ENCODE peak calls at places on chromosome 14, in four cellular contexts. A, E, Z and D are unnamed samples.
A peak's percentile ranks its signal among the peaks of the same experiment; 100 is the strongest.

GRCh38 chr14:89053303-89053702 is 228.9 kb downstream of the TTC8 start:
- DNase-seq in A (no peak), E (no peak), Z (no peak), D (no peak)

GRCh38 chr14:80110721-80111120 is 100.6 kb downstream of the DIO2 start:
- DNase-seq in A (no peak), E (no peak), Z (no peak), D (no peak)

GRCh38 chr14:22837059-22837749 is 819 bp downstream of the MMP14 start:
- DNase-seq in A (no peak), E (no peak), Z (peak; percentile 59), D (peak; percentile 84)

GRCh38 chr14:56650075-56650474 is 70.5 kb downstream of the TMEM260 start:
- DNase-seq in A (no peak), E (no peak), Z (no peak), D (no peak)

GRCh38 chr14:94768141-94768520 is 1.8 kb downstream of the GSC start:
- DNase-seq in A (no peak), E (no peak), Z (no peak), D (no peak)

GRCh38 chr14:30295980-30296379 is 263.0 kb upstream of the G2E3 start:
- DNase-seq in A (no peak), E (no peak), Z (no peak), D (no peak)

GRCh38 chr14:31990183-31990862 is 86.8 kb upstream of the ARHGAP5 start:
- DNase-seq in A (no peak), E (no peak), Z (no peak), D (no peak)

GRCh38 chr14:104936361-104937155 is 11.9 kb downstream of the PLD4 start:
- DNase-seq in A (no peak), E (no peak), Z (no peak), D (no peak)

GRCh38 chr14:77123381-77124344 is 17.9 kb downstream of the ZDHHC22 start:
- DNase-seq in A (no peak), E (no peak), Z (no peak), D (peak; percentile 93)

GRCh38 chr14:79802096-79802495 is 409.2 kb downstream of the DIO2 start:
- DNase-seq in A (no peak), E (no peak), Z (no peak), D (no peak)

GRCh38 chr14:105374389-105374788 is 23.9 kb upstream of the TEX22 start:
- DNase-seq in A (no peak), E (no peak), Z (no peak), D (no peak)

GRCh38 chr14:55832122-55832911 is 252.3 kb downstream of the KTN1 start:
- DNase-seq in A (no peak), E (no peak), Z (peak; percentile 2), D (no peak)

GRCh38 chr14:93104961-93105360 is 10.8 kb downstream of the ITPK1 start:
- DNase-seq in A (no peak), E (no peak), Z (no peak), D (no peak)

GRCh38 chr14:79281244-79282199 is 929.8 kb downstream of the DIO2 start:
- DNase-seq in A (no peak), E (no peak), Z (peak; percentile 14), D (no peak)

GRCh38 chr14:79602742-79603141 is 608.6 kb downstream of the DIO2 start:
- DNase-seq in A (no peak), E (no peak), Z (no peak), D (no peak)

GRCh38 chr14:32865827-32866376 is 72.8 kb upstream of the NPAS3 start:
- DNase-seq in A (no peak), E (no peak), Z (no peak), D (no peak)

GRCh38 chr14:90382491-90383125 is 14.2 kb upstream of the CALM1 start:
- DNase-seq in A (peak; percentile 61), E (peak; percentile 58), Z (peak; percentile 85), D (peak; percentile 86)

GRCh38 chr14:90839889-90840266 is 23.6 kb upstream of the TTC7B start:
- DNase-seq in A (no peak), E (no peak), Z (no peak), D (peak; percentile 38)

GRCh38 chr14:92385561-92385960 is 62.6 kb downstream of the SLC24A4 start:
- DNase-seq in A (no peak), E (no peak), Z (no peak), D (no peak)

GRCh38 chr14:93150227-93151206 is 34.2 kb downstream of the MOAP1 start:
- DNase-seq in A (no peak), E (peak; percentile 94), Z (no peak), D (peak; percentile 90)

GRCh38 chr14:60097974-60098373 is 6.3 kb downstream of the PCNX4 start:
- DNase-seq in A (no peak), E (no peak), Z (no peak), D (no peak)

GRCh38 chr14:80959448-80960006 is 4.1 kb downstream of the TSHR start:
- DNase-seq in A (no peak), E (no peak), Z (no peak), D (no peak)